ENCODE peak calls at places on chromosomes 5 and 9, in five cellular contexts. U is uterus, A is left lung, H is Peyer's patch, K is sigmoid colon. B is an unnamed sample.
A peak's percentile ranks its signal among the peaks of the same experiment; 100 is the strongest.

GRCh38 chr5:133400120-133400519 is 212.2 kb downstream of the FSTL4 start:
- DNase-seq in K (no peak), A (no peak), H (no peak), U (no peak), B (no peak)

GRCh38 chr9:22136446-22137140 is 127.5 kb upstream of the CDKN2B start:
- DNase-seq in K (no peak), U (no peak), A (no peak), H (no peak), B (no peak)

GRCh38 chr5:132540764-132541163 is 2.6 kb downstream of the IL5 start:
- DNase-seq in A (no peak), H (no peak), K (no peak), U (no peak), B (no peak)

GRCh38 chr5:85030685-85031084 is 646.0 kb upstream of the EDIL3 start:
- DNase-seq in H (no peak), A (no peak), K (no peak), U (no peak), B (no peak)

GRCh38 chr5:37323607-37324006 is 47.3 kb downstream of the NUP155 start:
- DNase-seq in A (no peak), K (no peak), H (no peak), U (no peak), B (no peak)

GRCh38 chr5:75640395-75640794 is 29.1 kb downstream of the ANKDD1B start:
- DNase-seq in U (no peak), A (no peak), K (no peak), H (no peak), B (no peak)

GRCh38 chr5:135157421-135158314 is 123.6 kb upstream of the PITX1 start:
- DNase-seq in K (no peak), U (no peak), H (no peak), A (no peak), B (no peak)

GRCh38 chr5:69113851-69114250 is 20.0 kb downstream of the SLC30A5 start:
- DNase-seq in U (no peak), K (no peak), H (no peak), A (no peak), B (no peak)

GRCh38 chr5:90111354-90112070 is 298.0 kb downstream of the CETN3 start:
- DNase-seq in H (no peak), U (no peak), A (no peak), K (no peak), B (no peak)

GRCh38 chr9:33162721-33163311 is 4.3 kb downstream of the B4GALT1 start:
- DNase-seq in U (peak; percentile 81), H (no peak), A (no peak), K (peak; percentile 90), B (no peak)

DNA sequence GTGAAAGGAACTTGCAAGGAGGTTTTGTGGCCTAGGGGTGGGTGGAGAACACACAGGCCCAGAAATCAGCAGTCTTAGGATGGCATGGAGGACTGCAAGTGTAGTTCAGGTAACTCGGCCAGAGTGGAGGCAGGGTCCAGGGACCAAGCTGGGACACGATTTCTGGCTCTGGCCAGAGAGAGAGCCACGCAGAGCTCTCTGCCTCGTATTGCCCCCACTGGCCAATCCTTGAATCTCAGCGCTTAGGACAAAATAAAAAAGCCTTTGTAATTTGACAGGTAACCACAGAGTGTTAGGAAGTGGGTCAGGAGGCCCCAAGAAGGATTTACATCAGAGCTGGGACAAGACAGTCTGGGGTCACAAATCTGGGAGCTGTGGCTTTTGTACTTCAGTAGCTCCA is 11.7 kb downstream of the MAP3K1 start:
- DNase-seq in K (no peak), A (no peak), U (no peak), H (no peak), B (no peak)
- TF ChIP-seq CTCF in K (no peak), A (no peak), U (no peak), H (no peak), B (peak; percentile 4)

GRCh38 chr9:89892053-89892419 is 287.2 kb downstream of the GADD45G start:
- DNase-seq in A (no peak), H (peak; percentile 6), K (no peak), U (no peak), B (peak; percentile 48)
- H3K27ac ChIP-seq in A (peak overlapping the region; percentile 23), H (peak overlapping the region; percentile 63), K (peak overlapping the region; percentile 82), U (peak overlapping the region; percentile 77), B (peak overlapping the region; percentile 78)

GRCh38 chr9:136949239-136949816 is 2.7 kb upstream of the LCN12 start:
- DNase-seq in K (no peak), H (no peak), U (no peak), A (peak; percentile 79), B (no peak)

GRCh38 chr9:136947955-136948510 is 3.0 kb downstream of the C8G start:
- DNase-seq in H (peak; percentile 36), A (peak; percentile 81), U (no peak), K (peak; percentile 62), B (no peak)

GRCh38 chr9:136951541-136952353 is at the start of gene LCN12:
- DNase-seq in K (no peak), U (no peak), H (no peak), A (peak; percentile 76), B (no peak)

GRCh38 chr9:136950656-136951030 is 1.4 kb upstream of the LCN12 start:
- DNase-seq in K (no peak), H (no peak), U (no peak), A (peak; percentile 58), B (peak; percentile 51)

GRCh38 chr9:136949817-136950655 is 2.0 kb upstream of the LCN12 start:
- DNase-seq in K (peak; percentile 97), U (peak; percentile 92), A (peak; percentile 98), H (peak; percentile 98), B (peak; percentile 99)
- TF ChIP-seq CTCF in K (no peak), U (no peak), A (no peak), H (peak; percentile 26), B (peak; percentile 46)

DNA sequence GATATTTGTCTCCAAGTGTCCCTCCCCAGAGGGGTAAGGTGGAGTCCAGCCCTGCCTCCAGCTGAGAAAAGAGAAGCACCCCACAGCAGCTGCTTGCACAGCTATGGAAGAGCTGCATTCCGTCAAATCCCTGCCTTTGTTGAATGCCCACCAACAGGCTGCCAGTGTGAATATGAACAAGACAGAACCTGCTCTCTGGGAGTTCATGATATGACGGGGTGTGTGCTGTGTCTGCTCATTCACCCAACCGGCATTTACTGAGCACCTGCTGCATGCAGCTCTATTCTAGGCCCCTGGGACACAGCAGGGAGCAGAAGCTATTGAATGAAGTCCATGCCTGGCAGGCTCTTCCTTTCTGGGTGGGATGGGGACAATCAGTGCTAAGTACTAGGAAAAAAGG is 238.8 kb downstream of the GADD45G start:
- DNase-seq in K (no peak), H (no peak), A (no peak), U (no peak), B (no peak)
- H3K27ac ChIP-seq in K (no peak overlapping the region), H (no peak overlapping the region), A (peak overlapping the region; percentile 58), U (no peak overlapping the region), B (no peak overlapping the region)

GRCh38 chr9:36398745-36399144 is 1.3 kb downstream of the RNF38 start:
- DNase-seq in A (no peak), K (no peak), U (no peak), H (no peak), B (no peak)

GRCh38 chr9:36399980-36400331 is at the start of gene RNF38:
- DNase-seq in A (no peak), U (no peak), K (no peak), H (no peak), B (no peak)

GRCh38 chr9:36401179-36401740 is 1.2 kb upstream of the RNF38 start:
- DNase-seq in K (no peak), A (no peak), H (no peak), U (no peak), B (peak; percentile 72)

GRCh38 chr9:36401897-36402480 is 1.9 kb upstream of the RNF38 start:
- DNase-seq in H (no peak), A (no peak), U (no peak), K (no peak), B (no peak)

GRCh38 chr9:36400332-36401178 is 486 bp upstream of the RNF38 start:
- DNase-seq in H (peak; percentile 86), U (peak; percentile 83), A (peak; percentile 96), K (peak; percentile 93), B (peak; percentile 91)
- TF ChIP-seq CTCF in H (no peak), U (no peak), A (no peak), K (no peak), B (no peak)

DNA sequence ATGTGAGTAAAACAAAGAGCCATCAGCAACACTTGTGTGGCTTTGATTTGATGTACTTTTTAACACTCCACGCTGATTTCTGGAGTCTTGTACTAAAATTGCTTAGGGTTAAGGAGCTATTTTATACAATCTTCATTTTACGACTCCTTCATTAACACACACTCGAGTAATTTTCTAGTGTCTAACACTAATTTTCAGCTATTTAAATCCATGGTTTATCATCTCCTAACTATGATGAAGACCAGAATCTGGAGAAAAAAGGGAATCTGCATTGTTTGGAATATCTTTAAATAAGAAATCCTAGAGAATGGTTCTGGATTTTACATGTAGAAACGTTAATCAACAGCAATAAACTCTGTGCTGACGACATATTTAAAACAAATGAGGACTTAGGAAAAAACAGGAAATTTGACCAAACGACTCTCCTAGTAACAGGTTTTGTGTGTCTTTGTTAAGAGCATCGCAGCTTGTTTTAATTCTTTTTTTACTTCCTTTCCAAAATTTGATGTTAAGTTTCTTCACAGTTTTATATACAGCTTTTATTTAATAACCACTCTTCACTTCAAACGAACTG is 138.4 kb downstream of the AOPEP start:
- DNase-seq in A (no peak), H (no peak), U (no peak), K (no peak), B (no peak)
- H3K27ac ChIP-seq in A (peak overlapping the region; percentile 75), H (peak overlapping the region; percentile 76), U (peak overlapping the region; percentile 97), K (peak overlapping the region; percentile 74), B (peak overlapping the region; percentile 46)

GRCh38 chr5:52839285-52839684 is 51.6 kb downstream of the ITGA1 start:
- DNase-seq in H (no peak), U (no peak), K (no peak), A (no peak), B (no peak)
- TF ChIP-seq CTCF in H (no peak), U (no peak), K (no peak), A (no peak), B (no peak)

DNA sequence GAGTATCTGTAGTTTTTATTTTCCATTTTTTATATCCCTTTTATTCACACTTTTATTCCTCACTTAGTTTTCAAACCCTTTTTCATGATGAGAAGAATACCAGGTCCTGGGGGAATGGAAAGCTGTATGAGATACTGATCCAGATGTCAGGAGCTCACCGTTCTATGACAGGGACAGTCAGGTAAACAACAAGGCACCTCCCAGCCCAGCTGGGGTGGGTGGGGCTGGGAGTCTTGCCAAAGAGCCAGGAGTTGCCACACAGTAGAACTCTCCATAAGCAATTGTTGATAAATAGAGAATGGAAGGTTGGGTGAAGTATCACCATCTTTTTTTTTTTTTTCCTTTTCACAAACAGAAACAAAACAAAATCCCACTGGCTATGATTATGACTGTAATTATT is 225.8 kb downstream of the NSG2 start:
- DNase-seq in H (no peak), K (no peak), A (no peak), U (no peak), B (no peak)
- H3K27ac ChIP-seq in H (no peak overlapping the region), K (no peak overlapping the region), A (no peak overlapping the region), U (no peak overlapping the region), B (no peak overlapping the region)

GRCh38 chr5:172052454-172053236 is 46.2 kb upstream of the FBXW11 start:
- DNase-seq in U (no peak), H (no peak), A (no peak), K (peak; percentile 83), B (peak; percentile 69)
- TF ChIP-seq CTCF in U (no peak), H (no peak), A (no peak), K (no peak), B (no peak)

B was measured in adrenal gland.